ENCODE peak calls at places on chromosomes 16 and 17, in ten cellular contexts. A is fibroblast of pulmonary artery, L is tibial artery, U is neural progenitor cell, N is AG04450, M is BE2C, H is fibroblast of lung, Y is suprapubic skin, R is foreskin fibroblast, V is heart left ventricle. P is an unnamed sample.

GRCh38 chr16:73172621-73173312 is 124.8 kb upstream of the ZFHX3 start:
- DNase-seq in A (peak), L (peak), U (peak), N (peak), M (peak), H (peak), Y (no peak), R (peak), V (peak), P (no peak)

GRCh38 chr17:2853722-2854580 is 57.7 kb downstream of the RAP1GAP2 start:
- DNase-seq in A (no peak), L (no peak), U (peak), N (no peak), M (peak), H (peak), Y (peak), R (no peak), V (peak), P (no peak)

GRCh38 chr17:6071528-6072065 is 1.4 kb downstream of the WSCD1 start:
- DNase-seq in A (no peak), L (no peak), U (no peak), N (no peak), M (no peak), H (no peak), Y (no peak), R (no peak), V (no peak), P (peak)

GRCh38 chr16:31441956-31442355 is 633 bp downstream of the ZNF843 start:
- DNase-seq in A (no peak), L (no peak), U (no peak), N (no peak), M (no peak), H (no peak), Y (no peak), R (no peak), V (no peak), P (peak)

GRCh38 chr17:10337976-10338375 is 34.8 kb downstream of the MYH13 start:
- DNase-seq in A (no peak), L (no peak), U (no peak), N (no peak), M (no peak), H (no peak), Y (no peak), R (no peak), V (no peak), P (no peak)

GRCh38 chr16:81833751-81834150 is 54.7 kb downstream of the PLCG2 start:
- DNase-seq in A (no peak), L (no peak), U (no peak), N (no peak), M (no peak), H (no peak), Y (no peak), R (no peak), V (no peak), P (no peak)

GRCh38 chr17:58436805-58437239 is 19.5 kb upstream of the RNF43 start:
- DNase-seq in A (no peak), L (no peak), U (no peak), N (no peak), M (no peak), H (no peak), Y (no peak), R (no peak), V (no peak), P (no peak)

GRCh38 chr16:74372369-74372768 is 3.7 kb upstream of the NPIPB15 start:
- DNase-seq in A (no peak), L (no peak), U (no peak), N (no peak), M (no peak), H (no peak), Y (no peak), R (no peak), V (no peak), P (no peak)

GRCh38 chr17:27318633-27319032 is 24.7 kb downstream of the WSB1 start:
- DNase-seq in A (no peak), L (no peak), U (no peak), N (no peak), M (no peak), H (no peak), Y (no peak), R (no peak), V (no peak), P (no peak)

GRCh38 chr17:2709173-2709661 is 2.3 kb downstream of the CLUH start:
- DNase-seq in A (no peak), L (no peak), U (no peak), N (no peak), M (no peak), H (no peak), Y (peak), R (no peak), V (no peak), P (no peak)

GRCh38 chr17:43608313-43608712 is 53.4 kb downstream of the MEOX1 start:
- DNase-seq in A (peak), L (no peak), U (no peak), N (no peak), M (no peak), H (peak), Y (no peak), R (no peak), V (no peak), P (peak)

GRCh38 chr17:50060951-50061712 is 5.2 kb downstream of the ITGA3 start:
- DNase-seq in A (peak), L (peak), U (no peak), N (no peak), M (no peak), H (peak), Y (no peak), R (peak), V (peak), P (no peak)

GRCh38 chr17:44335515-44336356 is 9.4 kb upstream of the GRN start:
- DNase-seq in A (no peak), L (no peak), U (no peak), N (no peak), M (no peak), H (no peak), Y (no peak), R (no peak), V (no peak), P (no peak)

GRCh38 chr16:86826931-86827330 is 248.6 kb downstream of the FOXL1 start:
- DNase-seq in A (no peak), L (no peak), U (peak), N (no peak), M (no peak), H (peak), Y (no peak), R (no peak), V (no peak), P (no peak)

GRCh38 chr17:66747561-66748275 is 87.2 kb upstream of the CACNG5 start:
- DNase-seq in A (peak), L (no peak), U (no peak), N (peak), M (no peak), H (peak), Y (no peak), R (peak), V (no peak), P (no peak)

GRCh38 chr16:81424761-81425160 is 19.8 kb upstream of the CMIP start:
- DNase-seq in A (no peak), L (no peak), U (no peak), N (no peak), M (no peak), H (no peak), Y (no peak), R (no peak), V (no peak), P (no peak)

GRCh38 chr16:777826-778225 is 10.4 kb downstream of the RPUSD1 start:
- DNase-seq in A (no peak), L (no peak), U (no peak), N (no peak), M (no peak), H (peak), Y (no peak), R (no peak), V (no peak), P (no peak)

GRCh38 chr16:80056334-80056733 is 455.8 kb upstream of the MAF start:
- DNase-seq in A (peak), L (peak), U (no peak), N (no peak), M (no peak), H (peak), Y (no peak), R (no peak), V (no peak), P (no peak)

GRCh38 chr17:34726536-34727384 is 147.4 kb downstream of the TMEM132E start:
- DNase-seq in A (no peak), L (no peak), U (no peak), N (no peak), M (peak), H (no peak), Y (no peak), R (no peak), V (no peak), P (no peak)

GRCh38 chr16:75042423-75043174 is 43.8 kb downstream of the ZNRF1 start:
- DNase-seq in A (no peak), L (no peak), U (no peak), N (no peak), M (no peak), H (no peak), Y (no peak), R (no peak), V (peak), P (no peak)

GRCh38 chr16:89017543-89017942 is 40.5 kb upstream of the CBFA2T3 start:
- DNase-seq in A (no peak), L (no peak), U (no peak), N (no peak), M (no peak), H (no peak), Y (peak), R (no peak), V (no peak), P (peak)

GRCh38 chr17:7857724-7858486 is at the start of gene CYB5D1:
- DNase-seq in A (peak), L (peak), U (peak), N (peak), M (peak), H (peak), Y (peak), R (peak), V (peak), P (peak)

GRCh38 chr17:79808763-79809529 is 12.1 kb upstream of the CBX8 start:
- DNase-seq in A (peak), L (no peak), U (peak), N (no peak), M (no peak), H (no peak), Y (no peak), R (no peak), V (no peak), P (no peak)

GRCh38 chr17:82751171-82751570 is 694 bp upstream of the TBCD start:
- DNase-seq in A (no peak), L (no peak), U (no peak), N (no peak), M (no peak), H (peak), Y (no peak), R (no peak), V (no peak), P (no peak)

GRCh38 chr16:26859086-26859485 is 207.6 kb upstream of the C16orf82 start:
- DNase-seq in A (no peak), L (no peak), U (no peak), N (no peak), M (no peak), H (no peak), Y (no peak), R (no peak), V (no peak), P (no peak)

GRCh38 chr16:82070656-82071369 is 35.8 kb downstream of the HSD17B2 start:
- DNase-seq in A (peak), L (no peak), U (no peak), N (peak), M (no peak), H (peak), Y (no peak), R (peak), V (no peak), P (no peak)

GRCh38 chr16:4272114-4272954 is 489 bp downstream of the TFAP4 start:
- DNase-seq in A (no peak), L (peak), U (peak), N (no peak), M (no peak), H (peak), Y (peak), R (no peak), V (peak), P (peak)

GRCh38 chr16:55019419-55020131 is 88.9 kb downstream of the IRX5 start:
- DNase-seq in A (no peak), L (no peak), U (no peak), N (no peak), M (no peak), H (no peak), Y (no peak), R (no peak), V (no peak), P (no peak)

GRCh38 chr16:55018881-55019280 is 88.2 kb downstream of the IRX5 start:
- DNase-seq in A (no peak), L (no peak), U (no peak), N (no peak), M (no peak), H (no peak), Y (no peak), R (no peak), V (no peak), P (no peak)

GRCh38 chr16:55021595-55022475 is 91.2 kb downstream of the IRX5 start:
- DNase-seq in A (peak), L (no peak), U (peak), N (no peak), M (peak), H (peak), Y (no peak), R (peak), V (no peak), P (no peak)
- TF ChIP-seq CTCF in A (peak), L (no peak), U (peak), N (no peak), M (peak), H (no peak), Y (no peak), R (no peak), V (no peak), P (no peak)

DNA sequence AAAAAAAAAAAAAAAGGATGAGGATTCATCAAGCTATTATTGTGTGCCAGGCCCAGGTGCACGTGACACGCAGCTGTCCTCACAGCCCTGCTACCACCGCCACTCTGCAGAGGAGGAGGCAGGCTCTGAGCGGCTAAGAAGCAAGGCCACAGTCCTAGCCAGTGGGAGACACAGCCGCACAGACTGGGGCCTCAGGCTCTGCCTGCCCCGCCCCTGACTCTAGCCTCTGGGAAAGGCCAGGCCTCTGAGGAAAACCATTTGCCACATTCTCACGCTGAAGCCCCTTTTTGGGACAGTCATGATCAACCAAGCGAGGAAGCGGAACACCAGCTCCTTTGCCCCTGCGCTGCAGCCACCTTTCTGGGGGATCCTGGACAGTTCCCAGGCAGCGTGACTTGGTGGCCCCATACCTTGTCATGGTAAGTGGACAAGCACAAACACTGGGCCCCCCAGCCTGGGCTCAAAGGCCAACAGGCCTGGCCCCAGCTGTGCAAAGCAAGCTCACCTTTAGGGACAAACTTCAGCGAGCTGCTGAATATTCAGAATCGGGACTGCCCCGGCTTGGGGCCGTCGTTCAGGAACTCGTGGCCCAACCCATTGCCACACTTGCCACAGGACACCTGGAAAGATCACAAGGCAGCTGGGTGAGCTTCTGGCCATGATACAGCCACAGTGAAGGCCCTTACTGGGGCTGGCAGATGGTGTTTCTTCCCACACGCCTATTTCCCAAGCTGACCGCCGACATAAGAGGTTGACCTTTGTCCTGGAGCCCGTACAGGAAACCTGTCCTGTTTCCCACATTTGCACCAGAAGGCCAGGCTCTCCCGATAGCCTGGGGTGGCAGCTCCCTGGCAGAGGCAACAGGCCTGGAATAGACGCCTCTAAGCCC is 2.5 kb downstream of the MSRB1 start:
- DNase-seq in A (no peak), L (no peak), U (no peak), N (no peak), M (no peak), H (no peak), Y (no peak), R (no peak), V (no peak), P (no peak)
- H3K4me3 ChIP-seq in A (no peak), L (no peak), U (no peak), N (no peak), M (no peak), H (no peak), Y (no peak), R (no peak), V (peak), P (no peak)

GRCh38 chr16:14307623-14308356 is 236.7 kb downstream of the MRTFB start:
- DNase-seq in A (no peak), L (peak), U (no peak), N (no peak), M (no peak), H (peak), Y (no peak), R (no peak), V (no peak), P (no peak)

GRCh38 chr16:14309906-14310305 is 238.8 kb downstream of the MRTFB start:
- DNase-seq in A (peak), L (no peak), U (no peak), N (no peak), M (no peak), H (peak), Y (no peak), R (peak), V (no peak), P (no peak)

GRCh38 chr16:14308357-14308723 is 237.2 kb downstream of the MRTFB start:
- DNase-seq in A (no peak), L (no peak), U (no peak), N (no peak), M (no peak), H (no peak), Y (no peak), R (no peak), V (no peak), P (no peak)

GRCh38 chr16:14309001-14309886 is 238.1 kb downstream of the MRTFB start:
- DNase-seq in A (no peak), L (no peak), U (peak), N (no peak), M (peak), H (peak), Y (no peak), R (no peak), V (no peak), P (no peak)

DNA sequence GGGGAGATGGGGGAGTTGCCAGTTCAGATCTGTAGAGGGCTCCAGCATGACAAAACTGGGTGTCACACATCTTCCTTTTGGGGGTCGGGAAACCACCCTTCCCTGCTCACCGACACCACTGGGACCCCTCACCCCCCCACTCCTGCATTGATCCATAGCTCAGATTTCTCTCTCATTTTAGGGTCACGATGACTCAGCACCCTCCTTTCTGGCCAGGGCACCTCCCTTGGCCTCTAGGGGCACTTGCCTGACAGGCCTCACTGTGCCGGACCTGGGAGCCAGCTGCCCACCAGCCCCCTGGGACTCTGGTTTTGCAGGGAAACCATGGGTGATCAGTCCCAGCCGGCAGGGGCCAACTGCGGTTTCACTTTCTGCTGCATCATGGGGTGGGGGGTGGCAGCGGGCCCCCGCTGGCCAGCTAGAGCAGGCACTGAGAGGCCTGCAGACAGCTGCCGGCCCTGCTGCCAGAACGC is 239.4 kb downstream of the MRTFB start:
- DNase-seq in A (peak), L (no peak), U (peak), N (no peak), M (peak), H (peak), Y (no peak), R (no peak), V (no peak), P (no peak)
- TF ChIP-seq CTCF in A (no peak), L (no peak), U (peak), N (peak), M (peak), H (peak), Y (no peak), R (no peak), V (no peak), P (no peak)

DNA sequence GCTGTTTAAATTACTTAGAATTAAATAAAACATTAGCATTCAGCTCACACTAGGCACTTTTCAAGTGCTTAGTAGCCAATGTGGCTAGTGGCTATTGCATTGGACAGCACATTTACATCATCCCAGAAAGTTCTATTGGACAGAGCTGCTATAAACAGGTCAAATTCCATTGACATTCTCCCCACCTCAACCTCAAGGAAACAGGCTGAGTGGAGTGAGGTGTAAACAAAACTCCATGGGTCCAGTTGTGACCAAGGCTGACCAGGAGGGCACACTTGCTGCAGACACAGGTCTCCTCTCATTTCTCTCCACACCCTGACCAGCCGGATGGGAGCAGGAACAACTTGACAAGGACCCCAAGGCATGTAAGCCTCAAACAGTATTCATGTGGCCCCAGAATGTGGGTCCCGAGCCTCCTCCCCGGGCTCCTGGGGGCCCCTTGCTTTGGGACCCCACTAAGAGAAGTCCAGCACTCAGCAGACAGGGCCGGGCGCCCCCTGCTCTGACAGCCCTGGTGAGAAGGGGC is 504 bp downstream of the C17orf113 start:
- DNase-seq in A (no peak), L (no peak), U (no peak), N (no peak), M (no peak), H (no peak), Y (no peak), R (no peak), V (no peak), P (peak)
- H3K4me3 ChIP-seq in A (peak), L (peak), U (peak), N (peak), M (peak), H (peak), Y (peak), R (peak), V (peak), P (peak)

P was measured in dorsolateral prefrontal cortex.